ENCODE peak calls at places on chromosomes 13 and 19, in ten cellular contexts. F is CD8-positive, alpha-beta T cell; C is immature natural killer cell; K is AG04450; A is posterior cingulate gyrus; P is dorsolateral prefrontal cortex; I is activated naive CD8-positive, alpha-beta T cell treated with anti-CD3 and anti-CD28 coated beads for 36 hours; E is activated CD8-positive, alpha-beta memory T cell treated with anti-CD3 and anti-CD28 coated beads for 48 hours; X is B cell; W is HEK293T. L is an unnamed sample.

GRCh38 chr13:36819811-36820140 is 754 bp downstream of the RFXAP start:
- DNase-seq in F (peak; percentile 26), C (no peak), K (no peak), A (no peak), P (no peak), I (peak; percentile 40), E (peak; percentile 12), X (peak; percentile 51), W (peak; percentile 19), L (no peak)

GRCh38 chr13:105758929-105759328 is 776.5 kb downstream of the EFNB2 start:
- DNase-seq in F (no peak), C (no peak), K (no peak), A (no peak), P (no peak), I (no peak), E (no peak), X (no peak), W (no peak), L (no peak)

GRCh38 chr13:109790951-109791605 is 4.7 kb upstream of the IRS2 start:
- DNase-seq in F (peak; percentile 50), C (peak; percentile 34), K (no peak), A (no peak), P (peak; percentile 18), I (no peak), E (no peak), X (peak; percentile 34), W (peak; percentile 9), L (no peak)

GRCh38 chr19:39492788-39493187 is 6.0 kb upstream of the DLL3 start:
- DNase-seq in F (no peak), C (no peak), K (no peak), A (no peak), P (no peak), I (no peak), E (no peak), X (no peak), W (no peak), L (no peak)

GRCh38 chr19:38070573-38070972 is 153.4 kb downstream of the DPF1 start:
- DNase-seq in F (no peak), C (no peak), K (peak; percentile 43), A (no peak), P (no peak), I (no peak), E (no peak), X (no peak), W (no peak), L (no peak)

GRCh38 chr13:110505594-110505993 is 55.9 kb downstream of the RAB20 start:
- DNase-seq in F (no peak), C (no peak), K (no peak), A (no peak), P (no peak), I (no peak), E (no peak), X (no peak), W (no peak), L (no peak)

GRCh38 chr13:51576754-51577153 is 7.5 kb upstream of the WDFY2 start:
- DNase-seq in F (no peak), C (no peak), K (no peak), A (no peak), P (no peak), I (no peak), E (no peak), X (no peak), W (no peak), L (no peak)

GRCh38 chr19:29483944-29484581 is 41.7 kb upstream of the VSTM2B start:
- DNase-seq in F (no peak), C (no peak), K (no peak), A (no peak), P (no peak), I (no peak), E (no peak), X (no peak), W (peak; percentile 2), L (peak; percentile 64)

GRCh38 chr19:37906868-37907734 is at the start of gene SIPA1L3:
- DNase-seq in F (peak; percentile 93), C (peak; percentile 86), K (peak; percentile 86), A (peak; percentile 96), P (peak; percentile 97), I (peak; percentile 94), E (peak; percentile 81), X (peak; percentile 96), W (peak; percentile 88), L (peak; percentile 97)

GRCh38 chr13:28458604-28459003 is 36.3 kb downstream of the FLT1 start:
- DNase-seq in F (no peak), C (no peak), K (no peak), A (no peak), P (no peak), I (no peak), E (no peak), X (no peak), W (no peak), L (no peak)

GRCh38 chr13:111418101-111418500 is 97.7 kb downstream of the TEX29 start:
- DNase-seq in F (no peak), C (no peak), K (no peak), A (no peak), P (no peak), I (no peak), E (no peak), X (no peak), W (no peak), L (no peak)

GRCh38 chr13:93226065-93226622 is 463 bp upstream of the GPC6 start:
- DNase-seq in F (no peak), C (no peak), K (no peak), A (no peak), P (no peak), I (no peak), E (no peak), X (no peak), W (no peak), L (no peak)

GRCh38 chr19:5128251-5128931 is 159.5 kb downstream of the KDM4B start:
- DNase-seq in F (no peak), C (no peak), K (peak; percentile 16), A (no peak), P (no peak), I (no peak), E (no peak), X (peak; percentile 33), W (peak; percentile 62), L (no peak)

GRCh38 chr13:39407786-39408185 is 195.2 kb downstream of the LHFPL6 start:
- DNase-seq in F (no peak), C (no peak), K (no peak), A (no peak), P (no peak), I (no peak), E (no peak), X (no peak), W (no peak), L (no peak)

GRCh38 chr13:36420437-36420891 is 11.8 kb upstream of the CCNA1 start:
- DNase-seq in F (peak; percentile 57), C (peak; percentile 30), K (peak; percentile 23), A (peak; percentile 37), P (peak; percentile 56), I (peak; percentile 58), E (peak; percentile 53), X (peak; percentile 75), W (peak; percentile 77), L (peak; percentile 81)

L was measured in type B pancreatic cell.